ENCODE peak calls at places on chromosomes 11 and 22, in six cellular contexts. V is sigmoid colon, C is A549, K is adrenal gland, O is gastrocnemius medialis, W is transverse colon. E is an unnamed sample.
A peak's percentile ranks its signal among the peaks of the same experiment; 100 is the strongest.

GRCh38 chr11:27254744-27255446 is 108.1 kb downstream of the CCDC34 start:
- DNase-seq in O (no peak), W (no peak), V (no peak), C (no peak), K (no peak), E (no peak)

GRCh38 chr22:48755332-48755949 is 1072.2 kb downstream of the BRD1 start:
- DNase-seq in C (no peak), K (no peak), O (no peak), W (no peak), V (peak; percentile 59), E (peak; percentile 66)

GRCh38 chr22:30436196-30436595 is 10.6 kb downstream of the MTFP1 start:
- DNase-seq in C (no peak), V (no peak), K (no peak), O (no peak), W (no peak), E (no peak)

GRCh38 chr11:61950035-61950547 is at the start of gene BEST1:
- DNase-seq in K (no peak), C (no peak), V (no peak), O (no peak), W (no peak), E (no peak)

GRCh38 chr22:24430431-24431308 is 3.3 kb downstream of the ADORA2A start:
- DNase-seq in K (no peak), W (no peak), C (no peak), V (peak; percentile 64), O (no peak), E (no peak)

GRCh38 chr22:33867118-33867863 is 53.0 kb downstream of the LARGE1 start:
- DNase-seq in V (no peak), O (no peak), K (no peak), C (peak; percentile 37), W (peak; percentile 67), E (no peak)

GRCh38 chr11:109785714-109786113 is 307.5 kb upstream of the ZC3H12C start:
- DNase-seq in W (no peak), C (no peak), O (no peak), K (no peak), V (no peak), E (no peak)

GRCh38 chr22:17647452-17647851 is 8.9 kb downstream of the BCL2L13 start:
- DNase-seq in V (no peak), O (no peak), W (no peak), K (no peak), C (no peak), E (no peak)

GRCh38 chr22:44182591-44183588 is 2.2 kb downstream of the PARVG start:
- DNase-seq in V (peak; percentile 78), O (peak; percentile 39), C (no peak), K (peak; percentile 59), W (peak; percentile 62), E (peak; percentile 48)

GRCh38 chr22:49838771-49839717 is 11.4 kb upstream of the BRD1 start:
- DNase-seq in K (no peak), O (no peak), W (peak; percentile 61), V (no peak), C (no peak), E (no peak)

GRCh38 chr11:119318240-119319135 is 1.6 kb upstream of the MCAM start:
- DNase-seq in C (no peak), O (no peak), K (peak; percentile 73), W (peak; percentile 64), V (peak; percentile 87), E (no peak)

GRCh38 chr11:71283960-71284359 is 31.6 kb upstream of the SHANK2 start:
- DNase-seq in K (no peak), O (no peak), C (no peak), W (peak; percentile 92), V (peak; percentile 46), E (peak; percentile 51)

GRCh38 chr11:121406291-121406690 is 45.8 kb upstream of the SORL1 start:
- DNase-seq in V (no peak), K (no peak), O (no peak), W (no peak), C (no peak), E (no peak)

GRCh38 chr11:104198576-104198975 is 34.6 kb upstream of the PDGFD start:
- DNase-seq in V (no peak), C (no peak), W (no peak), K (no peak), O (no peak), E (no peak)

GRCh38 chr11:124798991-124799383 is 1.2 kb downstream of the MSANTD2 start:
- DNase-seq in V (no peak), C (peak; percentile 7), O (no peak), K (no peak), W (peak; percentile 11), E (no peak)

GRCh38 chr11:126083829-126084607 is 21.4 kb upstream of the CDON start:
- DNase-seq in V (no peak), C (no peak), O (no peak), K (no peak), W (no peak), E (no peak)

GRCh38 chr11:61494341-61495038 is 14.1 kb upstream of the LRRC10B start:
- DNase-seq in V (no peak), W (no peak), O (no peak), C (no peak), K (peak; percentile 61), E (no peak)

GRCh38 chr11:71302911-71303310 is 50.5 kb upstream of the SHANK2 start:
- DNase-seq in C (peak; percentile 24), K (no peak), O (no peak), W (no peak), V (no peak), E (no peak)

GRCh38 chr22:30310881-30311771 is 15.6 kb downstream of the TBC1D10A start:
- DNase-seq in V (peak; percentile 94), W (peak; percentile 80), K (peak; percentile 91), O (peak; percentile 69), C (no peak), E (peak; percentile 71)

GRCh38 chr22:28929197-28929596 is 45.8 kb downstream of the ZNRF3 start:
- DNase-seq in W (no peak), C (no peak), O (no peak), K (no peak), V (no peak), E (peak; percentile 3)

GRCh38 chr11:62555464-62556092 is 9.0 kb upstream of the AHNAK start:
- DNase-seq in W (peak; percentile 74), O (no peak), V (peak; percentile 76), K (peak; percentile 44), C (no peak), E (peak; percentile 85)

GRCh38 chr11:84438565-84438964 is 1152.4 kb upstream of the CCDC90B start:
- DNase-seq in V (no peak), O (no peak), W (no peak), K (no peak), C (no peak), E (no peak)
- H3K4me3 ChIP-seq in V (no peak overlapping the region), O (no peak overlapping the region), W (no peak overlapping the region), K (no peak overlapping the region), C (no peak overlapping the region), E (no peak overlapping the region)

DNA sequence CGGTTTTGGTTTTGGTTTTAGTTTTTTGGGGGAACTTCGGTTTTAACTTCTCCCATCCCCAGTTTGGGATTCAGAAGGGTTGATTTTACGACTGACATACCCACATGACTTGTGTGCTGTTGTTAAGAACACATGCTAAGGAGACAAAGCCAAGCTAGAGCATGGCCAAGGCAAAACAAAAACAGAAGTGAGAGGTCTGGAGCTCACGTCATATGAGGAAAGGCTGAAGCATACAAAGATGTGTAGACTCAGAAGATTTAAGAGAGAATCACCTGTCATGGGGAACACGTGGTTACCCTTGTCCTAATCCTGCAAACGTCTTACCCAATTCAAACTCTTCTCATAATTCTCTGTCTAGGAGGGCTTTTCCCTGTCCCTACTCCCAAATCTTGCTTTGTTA is 465.0 kb downstream of the FAM181B start:
- DNase-seq in V (no peak), O (no peak), W (no peak), C (no peak), K (no peak), E (no peak)
- TF ChIP-seq POLR2A in V (no peak), O (no peak), W (no peak), C (no peak), K (no peak), E (no peak)

GRCh38 chr11:31884080-31884479 is 73.0 kb upstream of the PAX6 start:
- DNase-seq in C (no peak), O (no peak), V (no peak), W (no peak), K (no peak), E (no peak)

GRCh38 chr11:31881825-31882224 is 70.7 kb upstream of the PAX6 start:
- DNase-seq in W (no peak), K (no peak), C (no peak), V (no peak), O (no peak), E (no peak)

GRCh38 chr11:31883435-31883834 is 72.3 kb upstream of the PAX6 start:
- DNase-seq in W (no peak), C (no peak), O (no peak), K (no peak), V (no peak), E (no peak)

GRCh38 chr11:31882951-31883392 is 71.8 kb upstream of the PAX6 start:
- DNase-seq in C (no peak), W (no peak), V (no peak), K (no peak), O (no peak), E (no peak)

GRCh38 chr11:31887180-31887579 is 76.1 kb upstream of the PAX6 start:
- DNase-seq in K (no peak), C (peak; percentile 16), O (no peak), V (no peak), W (no peak), E (no peak)
- TF ChIP-seq CTCF in K (no peak), C (no peak), O (no peak), V (no peak), W (no peak), E (no peak)

DNA sequence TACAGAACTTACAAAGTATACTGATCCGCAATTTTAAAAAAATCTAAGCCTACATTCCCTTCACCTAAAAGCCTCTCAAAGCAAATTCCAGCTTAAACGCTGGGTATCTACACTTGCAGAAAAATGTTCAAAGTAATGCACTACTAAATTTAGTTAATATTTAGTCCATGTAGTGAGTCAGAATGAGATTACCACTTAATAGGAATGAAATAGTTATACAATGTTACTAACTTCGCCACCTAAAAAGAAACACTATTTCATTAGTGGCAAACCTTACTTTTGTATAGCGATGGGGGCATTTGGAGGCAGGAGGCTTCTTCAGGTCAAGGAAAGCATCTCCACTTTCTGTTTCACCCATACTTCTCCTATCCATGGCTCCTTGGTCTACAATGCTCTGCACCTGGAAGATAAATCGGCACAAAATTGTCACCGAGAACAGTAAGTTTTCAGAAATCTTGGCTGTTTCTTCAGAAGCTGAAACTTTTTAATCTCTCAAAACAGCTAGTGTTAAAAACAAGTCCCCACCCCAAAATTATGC is 1.2 kb downstream of the EIF4ENIF1 start:
- DNase-seq in W (no peak), O (no peak), V (no peak), K (no peak), C (no peak), E (no peak)
- H3K4me3 ChIP-seq in W (peak overlapping the region; percentile 94), O (peak overlapping the region; percentile 83), V (peak overlapping the region; percentile 83), K (no peak overlapping the region), C (peak overlapping the region; percentile 97), E (peak overlapping the region; percentile 86)